ENCODE peak calls at places on chromosomes 3 and 15, in nine cellular contexts. T is uterus, Y is endothelial cell of umbilical vein, N is sigmoid colon, H is body of pancreas, F is stomach, L is H1, B is upper lobe of left lung, Q is A549. X is an unnamed sample.

GRCh38 chr3:198071602-198072285 is 111.7 kb downstream of the LMLN start:
- DNase-seq in T (no peak), Y (peak; percentile 79), N (no peak), H (no peak), F (no peak), L (no peak), B (no peak), Q (peak; percentile 73), X (no peak)

GRCh38 chr3:104612218-104612617 is 754.5 kb upstream of the ALCAM start:
- DNase-seq in T (no peak), Y (no peak), N (no peak), H (no peak), F (no peak), L (no peak), B (no peak), Q (no peak), X (no peak)

GRCh38 chr3:73637042-73637441 is 12.3 kb upstream of the PDZRN3 start:
- DNase-seq in T (no peak), Y (no peak), N (no peak), H (no peak), F (no peak), L (no peak), B (no peak), Q (no peak), X (no peak)

GRCh38 chr15:82763361-82764142 is 42.3 kb downstream of the FSD2 start:
- DNase-seq in T (no peak), Y (no peak), N (no peak), H (no peak), F (no peak), L (no peak), B (no peak), Q (no peak), X (no peak)

GRCh38 chr15:27058939-27059338 is 88.0 kb downstream of the GABRG3 start:
- DNase-seq in T (no peak), Y (no peak), N (no peak), H (no peak), F (no peak), L (no peak), B (no peak), Q (no peak), X (no peak)

GRCh38 chr3:111311709-111312235 is 230.2 kb upstream of the CD96 start:
- DNase-seq in T (no peak), Y (no peak), N (no peak), H (no peak), F (no peak), L (no peak), B (no peak), Q (no peak), X (no peak)

GRCh38 chr3:193080821-193081220 is 160.2 kb upstream of the PLAAT1 start:
- DNase-seq in T (no peak), Y (no peak), N (no peak), H (no peak), F (no peak), L (no peak), B (no peak), Q (no peak), X (no peak)

GRCh38 chr3:111277226-111277625 is 205.6 kb downstream of the NECTIN3 start:
- DNase-seq in T (no peak), Y (no peak), N (no peak), H (no peak), F (no peak), L (peak; percentile 39), B (no peak), Q (peak; percentile 5), X (peak; percentile 6)

GRCh38 chr3:24686764-24687163 is 192.1 kb upstream of the THRB start:
- DNase-seq in T (no peak), Y (no peak), N (no peak), H (no peak), F (no peak), L (no peak), B (no peak), Q (no peak), X (no peak)

GRCh38 chr3:197546307-197547085 is 9.3 kb downstream of the BDH1 start:
- DNase-seq in T (no peak), Y (no peak), N (no peak), H (no peak), F (no peak), L (no peak), B (no peak), Q (no peak), X (no peak)

GRCh38 chr3:66633982-66634381 is 133.2 kb upstream of the LRIG1 start:
- DNase-seq in T (no peak), Y (no peak), N (no peak), H (no peak), F (no peak), L (no peak), B (no peak), Q (no peak), X (no peak)

GRCh38 chr15:82543155-82543554 is 2.9 kb upstream of the RPS17 start:
- DNase-seq in T (no peak), Y (no peak), N (no peak), H (no peak), F (no peak), L (no peak), B (no peak), Q (no peak), X (no peak)

GRCh38 chr15:77296773-77297337 is 123.0 kb downstream of the PEAK1 start:
- DNase-seq in T (no peak), Y (no peak), N (no peak), H (no peak), F (no peak), L (no peak), B (no peak), Q (no peak), X (no peak)

GRCh38 chr3:46465196-46465520 is 453 bp upstream of the LTF start:
- DNase-seq in T (no peak), Y (no peak), N (no peak), H (no peak), F (no peak), L (no peak), B (no peak), Q (no peak), X (no peak)

GRCh38 chr3:51982352-51982837 is 940 bp upstream of the ACY1 start:
- DNase-seq in T (no peak), Y (no peak), N (no peak), H (peak; percentile 65), F (peak; percentile 66), L (no peak), B (no peak), Q (peak; percentile 82), X (peak; percentile 33)
- H3K4me3 ChIP-seq in T (peak overlapping the region; percentile 45), Y (peak overlapping the region; percentile 5), N (peak overlapping the region; percentile 46), H (peak overlapping the region; percentile 37), F (peak overlapping the region; percentile 63), L (peak overlapping the region; percentile 63), B (peak overlapping the region; percentile 59), Q (peak overlapping the region; percentile 51), X (no peak overlapping the region)

GRCh38 chr15:50735156-50735555 is 30.4 kb downstream of the SPPL2A start:
- DNase-seq in T (no peak), Y (no peak), N (no peak), H (no peak), F (no peak), L (no peak), B (no peak), Q (no peak), X (no peak)
- H3K27ac ChIP-seq in T (no peak overlapping the region), Y (no peak overlapping the region), N (no peak overlapping the region), H (no peak overlapping the region), F (no peak overlapping the region), L (no peak overlapping the region), B (no peak overlapping the region), Q (no peak overlapping the region), X (no peak overlapping the region)

GRCh38 chr3:44125241-44125640 is 116.4 kb upstream of the TOPAZ1 start:
- DNase-seq in T (no peak), Y (no peak), N (no peak), H (no peak), F (no peak), L (no peak), B (no peak), Q (no peak), X (no peak)

GRCh38 chr3:44117736-44118135 is 124.0 kb upstream of the TOPAZ1 start:
- DNase-seq in T (no peak), Y (no peak), N (no peak), H (no peak), F (no peak), L (no peak), B (no peak), Q (no peak), X (no peak)

GRCh38 chr3:44117239-44117638 is 124.4 kb upstream of the TOPAZ1 start:
- DNase-seq in T (no peak), Y (no peak), N (no peak), H (peak; percentile 24), F (no peak), L (no peak), B (no peak), Q (no peak), X (peak; percentile 66)

GRCh38 chr3:44125882-44126281 is 115.8 kb upstream of the TOPAZ1 start:
- DNase-seq in T (no peak), Y (no peak), N (no peak), H (no peak), F (no peak), L (no peak), B (no peak), Q (no peak), X (peak; percentile 69)

DNA sequence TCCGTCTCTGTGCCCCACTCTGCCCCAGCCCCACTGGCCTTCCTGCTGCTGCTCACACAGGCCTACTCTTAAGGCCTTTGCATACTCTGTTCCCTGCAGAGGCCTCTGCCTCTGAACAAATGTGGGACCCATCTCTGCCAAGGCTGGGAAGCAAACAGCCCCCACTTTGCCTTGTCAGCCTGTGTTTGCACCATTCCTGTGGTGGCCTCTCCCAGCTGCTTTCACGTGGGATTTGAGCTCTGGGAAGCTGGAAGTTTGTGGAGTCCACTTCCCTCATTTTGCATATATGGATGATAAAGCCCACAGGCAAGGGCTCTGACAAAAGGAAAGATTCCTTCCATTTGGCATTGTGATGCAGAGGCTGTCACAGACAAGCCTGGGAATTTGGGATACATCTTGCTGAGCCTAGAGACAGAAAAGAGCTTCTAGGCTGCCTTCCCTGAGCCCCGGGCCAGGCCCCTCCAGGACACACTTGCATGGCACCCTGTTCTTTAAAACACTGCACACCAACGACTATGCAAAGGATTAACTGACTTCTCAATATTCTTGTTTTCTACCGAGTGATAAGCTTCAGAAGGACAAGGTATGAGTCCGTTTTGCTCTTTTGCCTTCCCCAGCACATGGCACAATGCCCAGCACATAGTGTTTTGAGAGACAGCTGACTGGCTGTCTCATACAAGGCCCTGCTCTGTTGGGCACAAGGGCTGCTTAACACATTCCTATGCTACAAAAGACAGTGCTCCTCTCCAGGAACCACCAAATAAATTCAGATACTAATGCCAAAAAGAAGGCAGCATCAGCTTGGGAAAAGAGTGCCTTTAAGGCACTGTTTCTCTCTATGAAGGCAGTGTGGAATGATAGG is 120.7 kb upstream of the TOPAZ1 start:
- DNase-seq in T (no peak), Y (no peak), N (no peak), H (no peak), F (no peak), L (no peak), B (no peak), Q (no peak), X (peak; percentile 99)
- TF ChIP-seq POLR2A in T (no peak), Y (no peak), N (no peak), H (no peak), F (no peak), L (no peak), B (no peak), Q (no peak), X (no peak)

DNA sequence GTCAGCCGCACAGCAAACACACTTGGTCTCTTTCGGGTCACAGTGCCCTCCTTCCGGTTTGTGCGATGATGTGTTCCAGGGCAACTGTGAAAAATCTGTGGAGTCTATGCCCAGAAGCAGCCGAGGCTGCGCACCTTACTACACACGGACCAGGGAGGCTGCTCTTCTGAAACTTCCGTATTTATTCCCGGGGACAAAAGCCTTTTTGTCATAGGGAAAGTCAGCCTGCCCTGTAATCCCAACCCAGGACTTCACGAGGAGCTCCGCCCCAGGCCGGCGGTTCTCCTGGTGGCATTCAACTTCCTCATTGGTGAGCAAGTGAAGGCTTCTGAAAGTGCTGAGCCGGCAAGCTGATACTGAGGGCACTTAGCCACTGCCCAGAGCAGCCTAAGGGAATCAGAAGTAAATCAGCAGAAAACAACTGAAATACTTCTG is 126.5 kb downstream of the FMN1 start:
- DNase-seq in T (no peak), Y (no peak), N (peak; percentile 74), H (peak; percentile 79), F (peak; percentile 87), L (no peak), B (peak; percentile 79), Q (peak; percentile 67), X (peak; percentile 80)
- H3K4me3 ChIP-seq in T (no peak overlapping the region), Y (no peak overlapping the region), N (no peak overlapping the region), H (no peak overlapping the region), F (peak overlapping the region; percentile 35), L (peak overlapping the region; percentile 34), B (peak overlapping the region; percentile 39), Q (peak overlapping the region; percentile 26), X (no peak overlapping the region)

X was measured in thyroid gland.